ENCODE peak calls at places on chromosomes 4 and X, in ten cellular contexts. One of them, this sample, is unnamed.

GRCh38 chrX:4484266-4484665 is 770.8 kb upstream of the PRKX start:
- DNase-seq in ovary: no peak
- DNase-seq in HL-60: no peak
- DNase-seq in caudate nucleus: no peak
- DNase-seq in right lobe of liver: no peak
- DNase-seq in suprapubic skin: no peak
- DNase-seq in WERI-Rb-1: no peak
- DNase-seq in body of pancreas: no peak
- DNase-seq in CD8-positive, alpha-beta memory T cell: no peak
- DNase-seq in left lung: no peak
- DNase-seq in this sample: no peak

GRCh38 chr4:128954941-128955340 is 138.4 kb downstream of the SCLT1 start:
- DNase-seq in ovary: no peak
- DNase-seq in HL-60: no peak
- DNase-seq in caudate nucleus: no peak
- DNase-seq in right lobe of liver: no peak
- DNase-seq in suprapubic skin: no peak
- DNase-seq in WERI-Rb-1: no peak
- DNase-seq in body of pancreas: no peak
- DNase-seq in CD8-positive, alpha-beta memory T cell: no peak
- DNase-seq in left lung: no peak
- DNase-seq in this sample: no peak

GRCh38 chrX:26192204-26192603 is at the start of gene MAGEB6:
- DNase-seq in ovary: no peak
- DNase-seq in HL-60: no peak
- DNase-seq in caudate nucleus: no peak
- DNase-seq in right lobe of liver: no peak
- DNase-seq in suprapubic skin: no peak
- DNase-seq in WERI-Rb-1: no peak
- DNase-seq in body of pancreas: no peak
- DNase-seq in CD8-positive, alpha-beta memory T cell: no peak
- DNase-seq in left lung: no peak
- DNase-seq in this sample: no peak

GRCh38 chr4:6217716-6218381 is 17.5 kb upstream of the JAKMIP1 start:
- DNase-seq in ovary: no peak
- DNase-seq in HL-60: no peak
- DNase-seq in caudate nucleus: no peak
- DNase-seq in right lobe of liver: no peak
- DNase-seq in suprapubic skin: no peak
- DNase-seq in WERI-Rb-1: no peak
- DNase-seq in body of pancreas: no peak
- DNase-seq in CD8-positive, alpha-beta memory T cell: no peak
- DNase-seq in left lung: no peak
- DNase-seq in this sample: no peak

GRCh38 chr4:166989886-166990285 is 244.4 kb downstream of the SPOCK3 start:
- DNase-seq in ovary: no peak
- DNase-seq in HL-60: no peak
- DNase-seq in caudate nucleus: no peak
- DNase-seq in right lobe of liver: no peak
- DNase-seq in suprapubic skin: no peak
- DNase-seq in WERI-Rb-1: no peak
- DNase-seq in body of pancreas: no peak
- DNase-seq in CD8-positive, alpha-beta memory T cell: no peak
- DNase-seq in left lung: no peak
- DNase-seq in this sample: no peak

GRCh38 chr4:22496165-22496813 is 19.6 kb downstream of the ADGRA3 start:
- DNase-seq in ovary: no peak
- DNase-seq in HL-60: no peak
- DNase-seq in caudate nucleus: no peak
- DNase-seq in right lobe of liver: no peak
- DNase-seq in suprapubic skin: no peak
- DNase-seq in WERI-Rb-1: no peak
- DNase-seq in body of pancreas: no peak
- DNase-seq in CD8-positive, alpha-beta memory T cell: no peak
- DNase-seq in left lung: no peak
- DNase-seq in this sample: no peak

GRCh38 chr4:113455081-113455480 is 306.5 kb downstream of the CAMK2D start:
- DNase-seq in ovary: no peak
- DNase-seq in HL-60: no peak
- DNase-seq in caudate nucleus: no peak
- DNase-seq in right lobe of liver: no peak
- DNase-seq in suprapubic skin: no peak
- DNase-seq in WERI-Rb-1: no peak
- DNase-seq in body of pancreas: no peak
- DNase-seq in CD8-positive, alpha-beta memory T cell: no peak
- DNase-seq in left lung: no peak
- DNase-seq in this sample: no peak

GRCh38 chrX:7028246-7028645 is 119.3 kb upstream of the STS start:
- DNase-seq in ovary: no peak
- DNase-seq in HL-60: no peak
- DNase-seq in caudate nucleus: no peak
- DNase-seq in right lobe of liver: no peak
- DNase-seq in suprapubic skin: no peak
- DNase-seq in WERI-Rb-1: no peak
- DNase-seq in body of pancreas: no peak
- DNase-seq in CD8-positive, alpha-beta memory T cell: no peak
- DNase-seq in left lung: no peak
- DNase-seq in this sample: no peak

GRCh38 chr4:135371137-135371536 is 1169.5 kb upstream of the PABPC4L start:
- DNase-seq in ovary: no peak
- DNase-seq in HL-60: no peak
- DNase-seq in caudate nucleus: no peak
- DNase-seq in right lobe of liver: no peak
- DNase-seq in suprapubic skin: no peak
- DNase-seq in WERI-Rb-1: peak
- DNase-seq in body of pancreas: peak
- DNase-seq in CD8-positive, alpha-beta memory T cell: no peak
- DNase-seq in left lung: no peak
- DNase-seq in this sample: no peak

GRCh38 chrX:111511477-111511876 is at the start of gene SERTM2:
- DNase-seq in ovary: no peak
- DNase-seq in HL-60: no peak
- DNase-seq in caudate nucleus: no peak
- DNase-seq in right lobe of liver: no peak
- DNase-seq in suprapubic skin: no peak
- DNase-seq in WERI-Rb-1: peak
- DNase-seq in body of pancreas: no peak
- DNase-seq in CD8-positive, alpha-beta memory T cell: no peak
- DNase-seq in left lung: no peak
- DNase-seq in this sample: no peak

GRCh38 chr4:5660185-5660584 is 48.2 kb downstream of the EVC2 start:
- DNase-seq in ovary: no peak
- DNase-seq in HL-60: no peak
- DNase-seq in caudate nucleus: no peak
- DNase-seq in right lobe of liver: no peak
- DNase-seq in suprapubic skin: no peak
- DNase-seq in WERI-Rb-1: no peak
- DNase-seq in body of pancreas: no peak
- DNase-seq in CD8-positive, alpha-beta memory T cell: no peak
- DNase-seq in left lung: no peak
- DNase-seq in this sample: no peak

GRCh38 chr4:41409095-41409494 is 128.9 kb upstream of the LIMCH1 start:
- DNase-seq in ovary: no peak
- DNase-seq in HL-60: no peak
- DNase-seq in caudate nucleus: no peak
- DNase-seq in right lobe of liver: no peak
- DNase-seq in suprapubic skin: no peak
- DNase-seq in WERI-Rb-1: no peak
- DNase-seq in body of pancreas: no peak
- DNase-seq in CD8-positive, alpha-beta memory T cell: no peak
- DNase-seq in left lung: no peak
- DNase-seq in this sample: no peak

GRCh38 chrX:86061407-86061806 is 14.0 kb upstream of the CHM start:
- DNase-seq in ovary: no peak
- DNase-seq in HL-60: no peak
- DNase-seq in caudate nucleus: no peak
- DNase-seq in right lobe of liver: no peak
- DNase-seq in suprapubic skin: no peak
- DNase-seq in WERI-Rb-1: no peak
- DNase-seq in body of pancreas: no peak
- DNase-seq in CD8-positive, alpha-beta memory T cell: no peak
- DNase-seq in left lung: no peak
- DNase-seq in this sample: no peak

GRCh38 chrX:120302434-120302833 is 8.8 kb downstream of the TMEM255A start:
- DNase-seq in ovary: no peak
- DNase-seq in HL-60: peak
- DNase-seq in caudate nucleus: no peak
- DNase-seq in right lobe of liver: peak
- DNase-seq in suprapubic skin: no peak
- DNase-seq in WERI-Rb-1: no peak
- DNase-seq in body of pancreas: peak
- DNase-seq in CD8-positive, alpha-beta memory T cell: peak
- DNase-seq in left lung: no peak
- DNase-seq in this sample: peak

GRCh38 chrX:150649096-150649870 is 43.9 kb upstream of the MTMR1 start:
- DNase-seq in ovary: peak
- DNase-seq in HL-60: no peak
- DNase-seq in caudate nucleus: no peak
- DNase-seq in right lobe of liver: no peak
- DNase-seq in suprapubic skin: no peak
- DNase-seq in WERI-Rb-1: no peak
- DNase-seq in body of pancreas: peak
- DNase-seq in CD8-positive, alpha-beta memory T cell: no peak
- DNase-seq in left lung: no peak
- DNase-seq in this sample: no peak

GRCh38 chrX:120823554-120823953 is 52.1 kb downstream of the CT47B1 start:
- DNase-seq in ovary: no peak
- DNase-seq in HL-60: no peak
- DNase-seq in caudate nucleus: no peak
- DNase-seq in right lobe of liver: no peak
- DNase-seq in suprapubic skin: no peak
- DNase-seq in WERI-Rb-1: no peak
- DNase-seq in body of pancreas: no peak
- DNase-seq in CD8-positive, alpha-beta memory T cell: no peak
- DNase-seq in left lung: no peak
- DNase-seq in this sample: no peak

GRCh38 chrX:54824722-54825121 is 17.2 kb downstream of the MAGED2 start:
- DNase-seq in ovary: no peak
- DNase-seq in HL-60: no peak
- DNase-seq in caudate nucleus: no peak
- DNase-seq in right lobe of liver: no peak
- DNase-seq in suprapubic skin: no peak
- DNase-seq in WERI-Rb-1: no peak
- DNase-seq in body of pancreas: no peak
- DNase-seq in CD8-positive, alpha-beta memory T cell: no peak
- DNase-seq in left lung: no peak
- DNase-seq in this sample: no peak

DNA sequence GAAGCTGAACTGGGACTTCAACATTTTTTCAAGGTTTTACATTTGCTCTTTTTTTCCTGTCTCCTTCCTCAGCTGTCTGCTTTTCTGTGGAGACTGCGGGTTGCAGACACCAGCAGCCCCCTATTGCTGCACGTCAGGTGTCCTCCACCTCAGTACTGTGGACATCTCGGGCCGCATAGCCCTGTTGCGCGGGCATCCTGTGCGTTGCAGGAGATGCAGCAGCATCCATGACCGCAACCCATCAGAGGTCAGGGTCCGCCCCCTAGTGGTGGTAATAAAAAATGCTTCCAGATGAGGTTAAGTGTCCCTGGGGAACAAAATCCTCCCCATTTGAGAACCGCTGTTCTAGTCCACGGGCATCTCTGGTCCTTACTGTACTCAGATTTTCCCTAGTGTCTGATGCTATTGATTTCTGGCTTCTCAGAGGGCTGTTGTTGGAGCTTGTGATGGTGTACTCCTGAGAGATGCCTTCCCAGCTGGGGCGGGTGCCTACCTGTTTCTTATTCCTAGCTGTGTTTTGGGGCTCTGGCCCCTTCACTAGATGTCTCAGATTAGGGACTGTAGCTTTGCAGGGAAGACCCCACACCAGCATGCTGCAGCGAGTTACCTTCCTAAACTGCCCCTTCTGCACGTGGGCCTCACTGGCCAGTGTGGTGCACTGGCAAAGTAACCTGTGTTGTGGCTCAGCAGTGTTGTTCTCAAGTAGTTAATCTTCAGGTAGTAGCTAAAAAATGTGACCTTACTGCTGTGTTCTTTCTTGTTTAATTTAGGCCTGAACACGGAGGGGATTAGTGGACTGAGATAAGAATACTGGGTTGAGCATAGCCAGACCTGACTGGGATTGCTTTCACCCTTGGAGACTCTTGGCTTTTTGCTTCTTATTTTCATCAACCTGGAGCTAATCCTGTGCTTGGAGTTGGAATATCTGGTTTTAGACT is 28.2 kb downstream of the NSD2 start:
- DNase-seq in ovary: peak
- DNase-seq in HL-60: peak
- DNase-seq in caudate nucleus: peak
- DNase-seq in right lobe of liver: peak
- DNase-seq in suprapubic skin: peak
- DNase-seq in WERI-Rb-1: peak
- DNase-seq in body of pancreas: peak
- DNase-seq in CD8-positive, alpha-beta memory T cell: peak
- DNase-seq in left lung: peak
- DNase-seq in this sample: peak
- H3K27ac ChIP-seq in ovary: no peak
- H3K27ac ChIP-seq in HL-60: no peak
- H3K27ac ChIP-seq in caudate nucleus: no peak
- H3K27ac ChIP-seq in right lobe of liver: no peak
- H3K27ac ChIP-seq in suprapubic skin: no peak
- H3K27ac ChIP-seq in WERI-Rb-1: no peak
- H3K27ac ChIP-seq in body of pancreas: no peak
- H3K27ac ChIP-seq in CD8-positive, alpha-beta memory T cell: no peak
- H3K27ac ChIP-seq in left lung: no peak
- H3K27ac ChIP-seq in this sample: no peak

GRCh38 chrX:45401923-45402322 is 201.2 kb upstream of the DIPK2B start:
- DNase-seq in ovary: no peak
- DNase-seq in HL-60: no peak
- DNase-seq in caudate nucleus: no peak
- DNase-seq in right lobe of liver: no peak
- DNase-seq in suprapubic skin: no peak
- DNase-seq in WERI-Rb-1: no peak
- DNase-seq in body of pancreas: no peak
- DNase-seq in CD8-positive, alpha-beta memory T cell: no peak
- DNase-seq in left lung: no peak
- DNase-seq in this sample: no peak
- H3K27ac ChIP-seq in ovary: no peak
- H3K27ac ChIP-seq in HL-60: no peak
- H3K27ac ChIP-seq in caudate nucleus: no peak
- H3K27ac ChIP-seq in right lobe of liver: no peak
- H3K27ac ChIP-seq in suprapubic skin: no peak
- H3K27ac ChIP-seq in WERI-Rb-1: no peak
- H3K27ac ChIP-seq in body of pancreas: no peak
- H3K27ac ChIP-seq in CD8-positive, alpha-beta memory T cell: no peak
- H3K27ac ChIP-seq in left lung: no peak
- H3K27ac ChIP-seq in this sample: no peak

GRCh38 chr4:3387943-3388348 is 53.8 kb upstream of the HGFAC start:
- DNase-seq in ovary: peak
- DNase-seq in HL-60: peak
- DNase-seq in caudate nucleus: no peak
- DNase-seq in right lobe of liver: peak
- DNase-seq in suprapubic skin: peak
- DNase-seq in WERI-Rb-1: no peak
- DNase-seq in body of pancreas: peak
- DNase-seq in CD8-positive, alpha-beta memory T cell: no peak
- DNase-seq in left lung: peak
- DNase-seq in this sample: no peak
- H3K27ac ChIP-seq in ovary: peak
- H3K27ac ChIP-seq in HL-60: peak
- H3K27ac ChIP-seq in caudate nucleus: peak
- H3K27ac ChIP-seq in right lobe of liver: peak
- H3K27ac ChIP-seq in suprapubic skin: peak
- H3K27ac ChIP-seq in WERI-Rb-1: no peak
- H3K27ac ChIP-seq in body of pancreas: peak
- H3K27ac ChIP-seq in CD8-positive, alpha-beta memory T cell: no peak
- H3K27ac ChIP-seq in left lung: peak
- H3K27ac ChIP-seq in this sample: no peak

GRCh38 chrX:129781134-129782014 is 1.6 kb downstream of the SASH3 start:
- DNase-seq in ovary: no peak
- DNase-seq in HL-60: peak
- DNase-seq in caudate nucleus: no peak
- DNase-seq in right lobe of liver: peak
- DNase-seq in suprapubic skin: no peak
- DNase-seq in WERI-Rb-1: no peak
- DNase-seq in body of pancreas: peak
- DNase-seq in CD8-positive, alpha-beta memory T cell: peak
- DNase-seq in left lung: peak
- DNase-seq in this sample: peak
- H3K27ac ChIP-seq in ovary: no peak
- H3K27ac ChIP-seq in HL-60: peak
- H3K27ac ChIP-seq in caudate nucleus: peak
- H3K27ac ChIP-seq in right lobe of liver: no peak
- H3K27ac ChIP-seq in suprapubic skin: no peak
- H3K27ac ChIP-seq in WERI-Rb-1: no peak
- H3K27ac ChIP-seq in body of pancreas: no peak
- H3K27ac ChIP-seq in CD8-positive, alpha-beta memory T cell: peak
- H3K27ac ChIP-seq in left lung: peak
- H3K27ac ChIP-seq in this sample: peak

This sample was measured in CD4-positive, alpha-beta T cell.